ENCODE peak calls at places on chromosomes 7 and 10, in five cellular contexts. One of them, this sample, is unnamed. For H3K4me1, the result is how much of the 10 kb centered on the place peaks cover.

GRCh38 chr10:112143420-112143819 is 40.1 kb downstream of the GPAM start:
- DNase-seq in sigmoid colon: no peak
- DNase-seq in suprapubic skin: no peak
- DNase-seq in IMR-90: no peak
- DNase-seq in tibial nerve: no peak
- DNase-seq in this sample: no peak

GRCh38 chr7:41809081-41809480 is 106.2 kb upstream of the INHBA start:
- DNase-seq in sigmoid colon: no peak
- DNase-seq in suprapubic skin: no peak
- DNase-seq in IMR-90: no peak
- DNase-seq in tibial nerve: no peak
- DNase-seq in this sample: no peak

GRCh38 chr7:105972276-105972675 is 9.2 kb downstream of the CDHR3 start:
- DNase-seq in sigmoid colon: no peak
- DNase-seq in suprapubic skin: no peak
- DNase-seq in IMR-90: no peak
- DNase-seq in tibial nerve: no peak
- DNase-seq in this sample: no peak

GRCh38 chr10:83680470-83680891 is 458.8 kb upstream of the GHITM start:
- DNase-seq in sigmoid colon: no peak
- DNase-seq in suprapubic skin: no peak
- DNase-seq in IMR-90: no peak
- DNase-seq in tibial nerve: no peak
- DNase-seq in this sample: no peak

GRCh38 chr7:114711244-114711643 is 210.7 kb upstream of the MDFIC start:
- DNase-seq in sigmoid colon: no peak
- DNase-seq in suprapubic skin: no peak
- DNase-seq in IMR-90: peak
- DNase-seq in tibial nerve: no peak
- DNase-seq in this sample: no peak

GRCh38 chr10:70360215-70360614 is 22.2 kb downstream of the LRRC20 start:
- DNase-seq in sigmoid colon: no peak
- DNase-seq in suprapubic skin: no peak
- DNase-seq in IMR-90: no peak
- DNase-seq in tibial nerve: no peak
- DNase-seq in this sample: peak

GRCh38 chr7:140915948-140916555 is 8.7 kb downstream of the BRAF start:
- DNase-seq in sigmoid colon: no peak
- DNase-seq in suprapubic skin: no peak
- DNase-seq in IMR-90: no peak
- DNase-seq in tibial nerve: no peak
- DNase-seq in this sample: no peak

GRCh38 chr7:96792115-96792514 is 82.5 kb upstream of the SEM1 start:
- DNase-seq in sigmoid colon: no peak
- DNase-seq in suprapubic skin: no peak
- DNase-seq in IMR-90: no peak
- DNase-seq in tibial nerve: no peak
- DNase-seq in this sample: no peak

GRCh38 chr7:76359111-76359986 is 558 bp upstream of the YWHAG start:
- DNase-seq in sigmoid colon: peak
- DNase-seq in suprapubic skin: peak
- DNase-seq in IMR-90: peak
- DNase-seq in tibial nerve: peak
- DNase-seq in this sample: peak

GRCh38 chr7:90404777-90405176 is 1.5 kb downstream of the CLDN12 start:
- DNase-seq in sigmoid colon: no peak
- DNase-seq in suprapubic skin: no peak
- DNase-seq in IMR-90: peak
- DNase-seq in tibial nerve: no peak
- DNase-seq in this sample: no peak

GRCh38 chr10:73791871-73792400 is 6.5 kb downstream of the ZSWIM8 start:
- DNase-seq in sigmoid colon: no peak
- DNase-seq in suprapubic skin: no peak
- DNase-seq in IMR-90: no peak
- DNase-seq in tibial nerve: no peak
- DNase-seq in this sample: no peak

GRCh38 chr7:55244346-55244745 is 120.8 kb upstream of the LANCL2 start:
- DNase-seq in sigmoid colon: no peak
- DNase-seq in suprapubic skin: no peak
- DNase-seq in IMR-90: peak
- DNase-seq in tibial nerve: no peak
- DNase-seq in this sample: no peak

GRCh38 chr7:47320296-47320695 is 261.6 kb downstream of the TNS3 start:
- DNase-seq in sigmoid colon: no peak
- DNase-seq in suprapubic skin: no peak
- DNase-seq in IMR-90: peak
- DNase-seq in tibial nerve: no peak
- DNase-seq in this sample: no peak

GRCh38 chr10:13880760-13881159 is 294.0 kb downstream of the PRPF18 start:
- DNase-seq in sigmoid colon: no peak
- DNase-seq in suprapubic skin: no peak
- DNase-seq in IMR-90: no peak
- DNase-seq in tibial nerve: no peak
- DNase-seq in this sample: no peak

GRCh38 chr7:69953319-69954067 is 355.2 kb downstream of the AUTS2 start:
- DNase-seq in sigmoid colon: no peak
- DNase-seq in suprapubic skin: no peak
- DNase-seq in IMR-90: no peak
- DNase-seq in tibial nerve: no peak
- DNase-seq in this sample: no peak

GRCh38 chr7:21939136-21939857 is 6.4 kb downstream of the CDCA7L start:
- DNase-seq in sigmoid colon: no peak
- DNase-seq in suprapubic skin: no peak
- DNase-seq in IMR-90: no peak
- DNase-seq in tibial nerve: no peak
- DNase-seq in this sample: no peak

GRCh38 chr10:122338609-122339441 is 35.7 kb upstream of the PLEKHA1 start:
- DNase-seq in sigmoid colon: no peak
- DNase-seq in suprapubic skin: no peak
- DNase-seq in IMR-90: no peak
- DNase-seq in tibial nerve: no peak
- DNase-seq in this sample: no peak

GRCh38 chr10:58359541-58359940 is 24.7 kb downstream of the UBE2D1 start:
- DNase-seq in sigmoid colon: no peak
- DNase-seq in suprapubic skin: no peak
- DNase-seq in IMR-90: no peak
- DNase-seq in tibial nerve: no peak
- DNase-seq in this sample: no peak

GRCh38 chr7:105787793-105788192 is 88.6 kb downstream of the ATXN7L1 start:
- DNase-seq in sigmoid colon: no peak
- DNase-seq in suprapubic skin: no peak
- DNase-seq in IMR-90: no peak
- DNase-seq in tibial nerve: no peak
- DNase-seq in this sample: no peak

GRCh38 chr7:154569916-154570315 is 433.0 kb downstream of the PAXIP1 start:
- DNase-seq in sigmoid colon: no peak
- DNase-seq in suprapubic skin: no peak
- DNase-seq in IMR-90: no peak
- DNase-seq in tibial nerve: no peak
- DNase-seq in this sample: no peak

GRCh38 chr10:60246382-60246781 is 143.3 kb downstream of the ANK3 start:
- DNase-seq in sigmoid colon: no peak
- DNase-seq in suprapubic skin: no peak
- DNase-seq in IMR-90: no peak
- DNase-seq in tibial nerve: no peak
- DNase-seq in this sample: no peak

GRCh38 chr7:134068670-134069069 is 58.5 kb upstream of the LRGUK start:
- DNase-seq in sigmoid colon: no peak
- DNase-seq in suprapubic skin: no peak
- DNase-seq in IMR-90: no peak
- DNase-seq in tibial nerve: no peak
- DNase-seq in this sample: no peak

GRCh38 chr10:30931094-30931493 is 100.6 kb downstream of the ZNF438 start:
- DNase-seq in sigmoid colon: no peak
- DNase-seq in suprapubic skin: no peak
- DNase-seq in IMR-90: no peak
- DNase-seq in tibial nerve: no peak
- DNase-seq in this sample: no peak

GRCh38 chr7:32062150-32062549 is 8.1 kb downstream of the PDE1C start:
- DNase-seq in sigmoid colon: peak
- DNase-seq in suprapubic skin: no peak
- DNase-seq in IMR-90: peak
- DNase-seq in tibial nerve: peak
- DNase-seq in this sample: no peak

GRCh38 chr7:32059289-32060045 is 10.7 kb downstream of the PDE1C start:
- DNase-seq in sigmoid colon: no peak
- DNase-seq in suprapubic skin: no peak
- DNase-seq in IMR-90: peak
- DNase-seq in tibial nerve: no peak
- DNase-seq in this sample: no peak

GRCh38 chr7:32056767-32057166 is 13.4 kb downstream of the PDE1C start:
- DNase-seq in sigmoid colon: no peak
- DNase-seq in suprapubic skin: no peak
- DNase-seq in IMR-90: no peak
- DNase-seq in tibial nerve: no peak
- DNase-seq in this sample: no peak

GRCh38 chr7:32061346-32061745 is 8.9 kb downstream of the PDE1C start:
- DNase-seq in sigmoid colon: no peak
- DNase-seq in suprapubic skin: no peak
- DNase-seq in IMR-90: no peak
- DNase-seq in tibial nerve: no peak
- DNase-seq in this sample: no peak

DNA sequence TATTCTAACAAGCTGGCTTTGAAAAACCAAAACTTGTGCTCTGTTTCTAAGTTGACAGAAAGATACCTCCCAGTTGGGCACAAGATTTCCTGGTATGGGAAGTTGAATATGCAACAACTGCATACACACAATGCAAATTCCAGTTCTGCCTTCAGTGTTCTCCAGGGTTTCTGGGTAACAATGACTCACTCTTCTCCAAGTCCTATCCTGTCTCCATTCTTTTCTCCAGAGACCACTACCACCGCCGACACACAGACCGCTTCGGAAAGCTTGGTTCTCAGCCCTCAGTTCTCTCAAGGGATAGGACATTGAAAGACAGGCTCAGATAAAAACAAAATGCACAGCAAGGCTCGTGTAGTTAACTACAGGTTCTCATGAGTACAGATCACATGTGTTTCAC is 12.2 kb downstream of the PDE1C start:
- DNase-seq in sigmoid colon: no peak
- DNase-seq in suprapubic skin: no peak
- DNase-seq in IMR-90: no peak
- DNase-seq in tibial nerve: no peak
- DNase-seq in this sample: no peak
- H3K4me3 ChIP-seq in sigmoid colon: no peak
- H3K4me3 ChIP-seq in suprapubic skin: no peak
- H3K4me3 ChIP-seq in IMR-90: no peak
- H3K4me3 ChIP-seq in tibial nerve: no peak
- H3K4me3 ChIP-seq in this sample: no peak

GRCh38 chr10:79349072-79349491 is 1.8 kb downstream of the PPIF start:
- DNase-seq in sigmoid colon: no peak
- DNase-seq in suprapubic skin: no peak
- DNase-seq in IMR-90: no peak
- DNase-seq in tibial nerve: no peak
- DNase-seq in this sample: no peak

GRCh38 chr10:79347226-79347893 is at the start of gene PPIF:
- DNase-seq in sigmoid colon: peak
- DNase-seq in suprapubic skin: peak
- DNase-seq in IMR-90: peak
- DNase-seq in tibial nerve: peak
- DNase-seq in this sample: peak

GRCh38 chr10:79348640-79348988 is 1.3 kb downstream of the PPIF start:
- DNase-seq in sigmoid colon: no peak
- DNase-seq in suprapubic skin: no peak
- DNase-seq in IMR-90: no peak
- DNase-seq in tibial nerve: no peak
- DNase-seq in this sample: no peak

GRCh38 chr10:79346388-79347225 is 662 bp upstream of the PPIF start:
- DNase-seq in sigmoid colon: peak
- DNase-seq in suprapubic skin: no peak
- DNase-seq in IMR-90: no peak
- DNase-seq in tibial nerve: no peak
- DNase-seq in this sample: peak

DNA sequence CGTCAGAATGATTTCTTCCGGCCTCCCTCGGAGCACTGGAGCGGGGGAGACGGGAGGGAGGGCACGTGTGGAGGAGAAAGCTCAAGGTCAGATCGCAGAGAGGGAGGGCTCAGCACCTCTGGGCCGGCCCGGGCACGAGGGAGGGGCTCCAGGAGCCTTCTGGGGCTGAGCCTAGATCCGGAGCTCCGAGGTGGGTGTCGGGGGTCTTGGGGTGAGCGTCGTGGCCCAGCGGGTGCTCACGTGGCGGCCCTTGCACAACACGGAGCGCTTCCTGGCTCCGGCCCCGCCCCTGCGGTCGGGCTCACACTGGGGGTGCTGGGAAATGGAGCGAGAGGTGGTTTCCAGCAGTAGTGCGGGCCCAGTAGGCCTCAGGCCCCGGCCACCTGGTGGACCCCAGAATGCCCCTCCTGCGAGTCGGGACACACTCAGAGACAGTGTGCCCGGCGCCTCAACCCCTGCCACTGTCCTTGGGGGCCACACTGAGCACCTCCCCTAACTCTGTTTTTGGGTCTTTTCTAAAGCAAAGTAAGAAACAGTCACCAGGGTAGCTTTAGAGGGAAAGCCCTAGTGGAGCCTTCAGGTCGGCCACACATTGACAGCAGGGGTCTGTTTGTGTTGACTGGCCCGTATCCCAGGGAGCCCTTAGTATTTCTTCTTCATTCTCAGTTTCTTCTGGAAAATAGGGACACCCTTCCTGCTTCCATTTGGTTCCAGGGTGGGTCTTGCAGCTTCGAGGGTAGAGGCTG is 798 bp downstream of the PPIF start:
- DNase-seq in sigmoid colon: peak
- DNase-seq in suprapubic skin: peak
- DNase-seq in IMR-90: peak
- DNase-seq in tibial nerve: peak
- DNase-seq in this sample: peak
- TF ChIP-seq POLR2A in sigmoid colon: no peak
- TF ChIP-seq POLR2A in suprapubic skin: no peak
- TF ChIP-seq POLR2A in IMR-90: no peak
- TF ChIP-seq POLR2A in tibial nerve: no peak
- TF ChIP-seq POLR2A in this sample: no peak

DNA sequence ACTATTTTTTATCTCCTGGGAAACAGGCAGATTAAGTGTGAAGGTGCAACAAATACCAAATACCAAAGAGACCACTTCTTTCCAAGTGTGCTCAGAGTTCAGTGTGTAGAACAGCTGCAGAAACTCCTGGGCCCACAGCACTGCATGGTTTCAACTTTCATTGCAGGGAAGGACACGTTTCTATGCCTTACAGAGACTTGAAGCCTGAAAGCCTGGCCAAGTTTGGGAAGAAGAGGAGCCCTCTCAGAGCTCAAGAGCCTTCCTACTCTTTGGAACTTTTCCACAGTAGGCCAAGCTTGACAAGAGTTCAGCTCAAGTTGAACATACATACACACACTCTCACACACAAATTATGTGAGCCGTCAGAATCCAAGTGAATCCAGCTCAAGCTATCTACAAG is 2.5 kb downstream of the HOXA4 start:
- DNase-seq in sigmoid colon: no peak
- DNase-seq in suprapubic skin: no peak
- DNase-seq in IMR-90: peak
- DNase-seq in tibial nerve: no peak
- DNase-seq in this sample: no peak
- H3K4me1 ChIP-seq in sigmoid colon: under half
- H3K4me1 ChIP-seq in suprapubic skin: under half
- H3K4me1 ChIP-seq in IMR-90: under half
- H3K4me1 ChIP-seq in tibial nerve: half or more
- H3K4me1 ChIP-seq in this sample: under half

GRCh38 chr10:49654036-49654693 is 25.3 kb upstream of the C10orf53 start:
- DNase-seq in sigmoid colon: no peak
- DNase-seq in suprapubic skin: no peak
- DNase-seq in IMR-90: no peak
- DNase-seq in tibial nerve: no peak
- DNase-seq in this sample: no peak
- H3K4me3 ChIP-seq in sigmoid colon: no peak
- H3K4me3 ChIP-seq in suprapubic skin: no peak
- H3K4me3 ChIP-seq in IMR-90: no peak
- H3K4me3 ChIP-seq in tibial nerve: no peak
- H3K4me3 ChIP-seq in this sample: no peak

GRCh38 chr7:100887186-100887954 is 2.1 kb downstream of the UFSP1 start:
- DNase-seq in sigmoid colon: no peak
- DNase-seq in suprapubic skin: no peak
- DNase-seq in IMR-90: no peak
- DNase-seq in tibial nerve: no peak
- DNase-seq in this sample: peak
- TF ChIP-seq POLR2A in sigmoid colon: no peak
- TF ChIP-seq POLR2A in suprapubic skin: no peak
- TF ChIP-seq POLR2A in IMR-90: no peak
- TF ChIP-seq POLR2A in tibial nerve: no peak
- TF ChIP-seq POLR2A in this sample: no peak

This sample was measured in spleen.